ENCODE peak calls at places on chromosome 20, in eight cellular contexts. L is trophoblast cell, X is lower leg skin, B is mucosa of descending colon, I is psoas muscle, U is pancreas, W is fibroblast of pulmonary artery, Q is mesenchymal stem cell. N is an unnamed sample.

GRCh38 chr20:50655325-50655880 is 35.9 kb downstream of the RIPOR3 start:
- DNase-seq in L (no peak), X (peak), U (no peak), B (peak), W (peak), I (peak), Q (peak), N (peak)

GRCh38 chr20:51481311-51481997 is 61.1 kb downstream of the NFATC2 start:
- DNase-seq in L (no peak), X (no peak), W (no peak), U (no peak), Q (no peak), B (no peak), I (no peak), N (no peak)

GRCh38 chr20:54643761-54644160 is 168.4 kb downstream of the DOK5 start:
- DNase-seq in I (no peak), Q (no peak), U (no peak), X (no peak), W (peak), B (no peak), L (no peak), N (peak)

GRCh38 chr20:8851446-8851845 is 217.4 kb upstream of the PLCB4 start:
- DNase-seq in I (no peak), Q (no peak), X (no peak), L (no peak), W (no peak), U (no peak), B (no peak), N (no peak)

GRCh38 chr20:48786916-48787676 is 40.7 kb downstream of the PREX1 start:
- DNase-seq in U (no peak), X (no peak), W (no peak), I (no peak), Q (no peak), B (no peak), L (no peak), N (no peak)

GRCh38 chr20:32580970-32581838 is 3.9 kb downstream of the NOL4L start:
- DNase-seq in L (no peak), X (no peak), I (no peak), U (no peak), B (peak), Q (peak), W (no peak), N (no peak)

GRCh38 chr20:44754554-44754953 is 8.9 kb downstream of the KCNK15 start:
- DNase-seq in X (no peak), I (no peak), L (no peak), Q (no peak), B (no peak), W (no peak), U (no peak), N (no peak)

GRCh38 chr20:64099880-64100565 is 7.3 kb downstream of the NPBWR2 start:
- DNase-seq in Q (no peak), B (no peak), X (no peak), L (no peak), W (no peak), I (peak), U (peak), N (no peak)

GRCh38 chr20:37686762-37687477 is 6.9 kb upstream of the CTNNBL1 start:
- DNase-seq in W (no peak), U (no peak), B (no peak), I (no peak), X (no peak), Q (no peak), L (no peak), N (peak)

GRCh38 chr20:17858450-17859001 is 110.1 kb downstream of the SNX5 start:
- DNase-seq in I (no peak), U (no peak), X (no peak), B (no peak), W (no peak), L (no peak), Q (no peak), N (no peak)

GRCh38 chr20:50339196-50339901 is 148.7 kb downstream of the CEBPB start:
- DNase-seq in L (no peak), I (no peak), U (no peak), B (no peak), W (peak), Q (peak), X (peak), N (peak)

GRCh38 chr20:44070139-44070900 is 116.7 kb downstream of the JPH2 start:
- DNase-seq in L (no peak), U (no peak), I (no peak), B (no peak), Q (no peak), X (peak), W (no peak), N (no peak)

GRCh38 chr20:24303393-24303792 is 166.0 kb upstream of the SYNDIG1 start:
- DNase-seq in U (no peak), I (no peak), X (no peak), B (no peak), Q (no peak), W (no peak), L (no peak), N (peak)

GRCh38 chr20:17635846-17636245 is 46.2 kb downstream of the RRBP1 start:
- DNase-seq in I (no peak), U (no peak), W (no peak), L (no peak), X (no peak), B (no peak), Q (no peak), N (peak)

GRCh38 chr20:31490752-31491151 is 15.7 kb downstream of the REM1 start:
- DNase-seq in L (no peak), W (no peak), Q (no peak), U (no peak), B (no peak), X (no peak), I (no peak), N (no peak)

GRCh38 chr20:61573415-61574305 is 321.6 kb downstream of the CDH4 start:
- DNase-seq in W (no peak), I (no peak), X (no peak), L (no peak), U (no peak), Q (no peak), B (no peak), N (no peak)

GRCh38 chr20:51985013-51985415 is 182.7 kb upstream of the SALL4 start:
- DNase-seq in I (no peak), B (no peak), L (peak), W (peak), Q (peak), U (no peak), X (no peak), N (peak)

GRCh38 chr20:50595988-50596693 is 86.0 kb downstream of the PTPN1 start:
- DNase-seq in L (no peak), W (peak), B (peak), Q (peak), X (no peak), U (peak), I (no peak), N (peak)

GRCh38 chr20:10432079-10432478 is 1.9 kb downstream of the MKKS start:
- DNase-seq in U (no peak), Q (no peak), I (no peak), W (peak), B (no peak), L (no peak), X (no peak), N (peak)

GRCh38 chr20:48632017-48632824 is 195.6 kb downstream of the PREX1 start:
- DNase-seq in I (no peak), U (no peak), B (no peak), X (no peak), L (no peak), W (no peak), Q (no peak), N (no peak)

GRCh38 chr20:23683807-23684206 is 5.0 kb downstream of the CST4 start:
- DNase-seq in I (no peak), B (no peak), L (no peak), W (no peak), U (no peak), X (no peak), Q (no peak), N (no peak)

GRCh38 chr20:4973330-4974097 is 27.8 kb downstream of the SLC23A2 start:
- DNase-seq in U (no peak), I (peak), B (peak), Q (peak), X (peak), L (peak), W (peak), N (peak)
- H3K4me3 ChIP-seq in U (no peak), I (peak), B (no peak), Q (no peak), X (no peak), L (no peak), W (peak), N (peak)

GRCh38 chr20:20713244-20713765 is 861 bp upstream of the RALGAPA2 start:
- DNase-seq in W (no peak), B (peak), Q (no peak), L (peak), X (no peak), U (no peak), I (peak), N (no peak)
- H3K4me3 ChIP-seq in W (peak), B (no peak), Q (peak), L (no peak), X (no peak), U (no peak), I (peak), N (peak)

GRCh38 chr20:5918856-5919633 is 31.3 kb downstream of the TRMT6 start:
- DNase-seq in L (no peak), U (no peak), W (peak), B (no peak), X (no peak), Q (peak), I (no peak), N (peak)
- H3K4me3 ChIP-seq in L (no peak), U (no peak), W (no peak), B (no peak), X (no peak), Q (no peak), I (no peak), N (no peak)

DNA sequence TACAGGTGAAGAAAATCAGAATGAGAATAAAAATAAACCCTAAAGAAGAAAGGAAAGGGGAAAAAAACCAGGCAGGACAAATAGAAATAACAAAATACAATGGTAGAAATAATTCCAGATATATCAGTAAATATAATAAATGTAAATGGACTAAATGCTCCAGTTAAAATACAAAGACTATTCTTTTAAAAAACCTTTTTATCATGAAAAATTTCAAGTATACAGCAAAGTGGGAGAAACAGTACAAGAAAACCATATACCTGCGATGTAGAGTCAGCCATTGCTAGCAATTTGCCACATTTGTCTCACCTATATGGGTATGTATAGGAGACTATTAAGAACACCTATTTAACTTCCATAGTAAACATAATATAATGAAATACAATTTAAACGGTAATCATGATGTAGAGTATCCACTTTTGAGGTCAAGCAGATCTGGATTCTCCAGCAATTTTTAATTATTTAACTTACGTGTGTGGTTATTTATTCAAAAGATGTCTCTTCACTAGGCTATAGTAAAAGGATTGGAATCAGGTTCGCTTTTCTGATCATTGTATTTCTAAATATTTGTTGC is 914 bp upstream of the VAPB start:
- DNase-seq in W (no peak), Q (no peak), U (no peak), I (no peak), B (no peak), X (no peak), L (no peak), N (no peak)
- H3K4me3 ChIP-seq in W (no peak), Q (no peak), U (no peak), I (peak), B (no peak), X (no peak), L (no peak), N (no peak)

GRCh38 chr20:46464451-46464850 is 48.9 kb downstream of the ZNF334 start:
- DNase-seq in X (no peak), I (no peak), L (no peak), W (no peak), B (no peak), U (no peak), Q (no peak), N (no peak)
- H3K4me3 ChIP-seq in X (no peak), I (no peak), L (no peak), W (no peak), B (no peak), U (no peak), Q (no peak), N (no peak)

GRCh38 chr20:12976720-12977633 is 31.8 kb upstream of the SPTLC3 start:
- DNase-seq in W (no peak), L (no peak), Q (no peak), I (no peak), U (no peak), B (no peak), X (no peak), N (no peak)
- H3K4me3 ChIP-seq in W (no peak), L (no peak), Q (no peak), I (no peak), U (no peak), B (no peak), X (no peak), N (no peak)

DNA sequence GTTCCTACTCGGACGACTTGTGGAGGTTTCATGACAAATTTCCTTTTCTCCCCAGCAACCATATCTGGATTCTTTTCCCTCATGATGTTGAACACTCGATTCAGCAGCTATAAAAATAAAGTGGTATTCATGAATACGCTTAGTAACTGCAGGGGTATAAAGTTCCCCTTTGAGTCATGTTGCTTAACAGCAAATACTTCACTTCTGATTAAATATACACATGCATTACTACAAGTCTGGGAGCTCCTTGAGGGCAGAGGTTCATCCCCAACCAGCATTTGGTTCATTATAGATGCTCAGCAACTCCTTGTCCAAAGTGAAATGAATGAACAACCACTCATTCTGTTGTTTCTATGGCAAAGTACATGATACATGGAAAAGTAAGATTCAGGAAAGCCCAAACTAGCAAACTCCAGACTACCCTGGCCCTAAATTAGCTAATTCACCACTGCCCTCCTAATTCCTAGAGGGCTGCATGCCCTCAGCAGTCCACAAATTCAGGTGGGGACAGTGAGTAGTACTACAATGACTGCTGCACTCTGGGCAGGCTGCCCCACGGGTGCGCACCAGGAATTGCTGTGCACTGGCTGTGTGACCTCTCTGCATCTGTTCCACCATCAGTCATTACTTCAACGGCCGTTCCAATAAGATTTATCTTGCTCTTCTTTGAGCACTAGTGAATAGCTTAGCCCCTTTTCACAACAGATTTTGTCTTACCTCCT is 15.2 kb downstream of the EIF2S2 start:
- DNase-seq in I (no peak), L (no peak), W (no peak), U (no peak), Q (no peak), X (no peak), B (no peak), N (peak)
- H3K4me3 ChIP-seq in I (no peak), L (no peak), W (no peak), U (no peak), Q (no peak), X (no peak), B (no peak), N (no peak)

DNA sequence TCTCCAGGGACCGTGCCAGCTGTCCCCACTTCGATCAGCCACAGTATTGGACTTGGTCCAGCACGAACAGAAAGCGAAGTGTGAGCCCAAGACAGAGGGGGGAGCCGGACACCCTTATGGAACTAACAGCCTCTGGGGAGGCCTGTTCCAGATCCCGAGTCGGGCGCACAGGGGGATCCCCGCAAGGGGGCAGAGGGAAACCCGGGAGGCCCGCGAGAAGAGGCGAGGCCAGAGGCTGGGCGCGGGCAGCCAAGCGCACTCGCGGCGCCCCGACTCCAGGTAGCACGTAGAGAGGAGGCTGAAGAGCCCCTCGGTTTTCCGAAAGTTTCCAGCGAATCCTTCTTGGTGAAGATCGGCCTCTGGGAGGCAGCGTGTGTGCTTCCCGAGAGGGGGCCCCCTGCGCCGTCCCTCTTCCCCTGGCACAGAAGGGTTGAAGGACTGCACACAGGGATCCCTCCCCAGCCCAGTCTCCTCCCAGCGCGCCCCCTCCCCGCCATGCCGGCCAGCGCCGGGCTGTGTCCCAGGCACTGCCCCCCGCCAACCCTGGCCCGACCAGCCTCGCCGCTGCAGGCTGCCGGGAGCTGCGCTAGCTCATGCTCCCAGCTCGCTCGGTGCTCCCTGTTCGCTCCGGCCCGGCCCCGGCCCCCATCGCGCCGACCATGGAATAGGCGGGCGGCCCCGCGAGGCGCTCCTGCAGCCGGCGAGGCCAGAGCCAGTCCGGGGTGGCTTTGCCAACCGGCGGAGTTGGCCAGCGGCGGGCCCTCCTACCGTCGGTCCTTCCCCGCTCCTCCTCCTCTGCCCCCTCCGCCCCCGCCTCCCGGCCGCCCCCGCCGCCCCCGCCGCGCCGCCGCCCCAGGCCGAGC is 550 bp upstream of the SLC24A3 start:
- DNase-seq in X (no peak), W (no peak), B (peak), I (peak), L (no peak), Q (no peak), U (peak), N (peak)
- H3K4me3 ChIP-seq in X (peak), W (no peak), B (peak), I (peak), L (peak), Q (peak), U (peak), N (peak)

DNA sequence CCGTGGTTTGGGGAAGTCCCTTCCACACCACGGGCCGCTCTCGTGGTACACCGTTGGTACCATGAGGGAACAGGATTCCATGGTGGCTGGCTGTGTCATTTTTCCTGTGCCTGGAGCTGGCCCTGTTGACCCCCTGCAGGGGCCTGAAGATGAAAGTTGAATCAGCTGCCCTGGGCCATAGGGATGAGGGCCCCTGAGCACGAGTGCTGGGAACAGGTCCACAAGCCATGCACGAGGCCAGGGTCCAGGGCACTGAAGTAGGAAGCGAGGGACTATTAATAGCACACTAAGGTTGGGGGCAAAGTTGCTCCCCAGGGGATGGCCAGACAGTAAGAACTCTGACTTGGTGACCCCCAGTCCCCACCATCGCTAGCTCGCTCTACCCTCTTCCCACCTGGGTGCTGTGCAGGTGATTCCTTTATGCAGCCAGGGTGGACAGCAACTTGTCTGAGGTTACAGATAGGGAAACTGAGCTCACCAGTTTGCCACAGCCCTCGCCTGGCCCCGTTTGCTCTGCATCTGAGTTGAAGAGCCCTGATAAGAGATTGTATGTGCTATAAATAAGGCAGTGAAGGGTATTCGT is 46.6 kb downstream of the SLC13A3 start:
- DNase-seq in I (no peak), Q (no peak), X (peak), W (no peak), L (no peak), U (no peak), B (no peak), N (no peak)
- H3K4me3 ChIP-seq in I (no peak), Q (no peak), X (no peak), W (no peak), L (peak), U (no peak), B (no peak), N (no peak)

N was measured in choroid plexus epithelial cell.